ENCODE peak calls at places on chromosomes 2 and 18, in six cellular contexts. V is ELF-1; M is pons; E is cardiac muscle cell; B is astrocyte of the spinal cord; J is stimulated activated CD4-positive, alpha-beta T cell treated with anti-CD3 and anti-CD28 coated beads, Interleukin-2, amount 100 ng/mL, for 48 hours. Q is an unnamed sample.

GRCh38 chr2:29115797-29116781 is 874 bp downstream of the CLIP4 start:
- DNase-seq in V (no peak), M (peak), E (peak), B (peak), J (peak), Q (peak)

GRCh38 chr2:208406474-208407451 is at the start of gene PTH2R:
- DNase-seq in V (peak), M (no peak), E (peak), B (no peak), J (no peak), Q (no peak)

GRCh38 chr18:57998461-57998860 is 45.6 kb upstream of the NEDD4L start:
- DNase-seq in V (no peak), M (no peak), E (no peak), B (no peak), J (no peak), Q (no peak)

GRCh38 chr2:174063492-174064092 is 98.4 kb upstream of the SP3 start:
- DNase-seq in V (peak), M (no peak), E (no peak), B (no peak), J (no peak), Q (no peak)

GRCh38 chr2:197514754-197515153 is 1.1 kb upstream of the MOB4 start:
- DNase-seq in V (no peak), M (no peak), E (peak), B (no peak), J (no peak), Q (no peak)

GRCh38 chr2:148541792-148542191 is 102.8 kb upstream of the EPC2 start:
- DNase-seq in V (no peak), M (no peak), E (no peak), B (no peak), J (no peak), Q (no peak)

GRCh38 chr2:42844901-42845685 is 52.7 kb upstream of the HAAO start:
- DNase-seq in V (no peak), M (no peak), E (no peak), B (no peak), J (no peak), Q (no peak)

GRCh38 chr18:22020127-22020866 is 149.1 kb upstream of the GATA6 start:
- DNase-seq in V (peak), M (no peak), E (peak), B (no peak), J (no peak), Q (no peak)

GRCh38 chr18:25827961-25828561 is 262.4 kb downstream of the SS18 start:
- DNase-seq in V (peak), M (no peak), E (no peak), B (peak), J (no peak), Q (no peak)

GRCh38 chr2:120771556-120772208 is 36.0 kb downstream of the GLI2 start:
- DNase-seq in V (peak), M (no peak), E (no peak), B (peak), J (no peak), Q (no peak)

GRCh38 chr2:238130696-238131628 is 7.5 kb upstream of the KLHL30 start:
- DNase-seq in V (no peak), M (no peak), E (no peak), B (no peak), J (no peak), Q (no peak)

GRCh38 chr18:79625195-79625923 is 54.2 kb upstream of the CTDP1 start:
- DNase-seq in V (no peak), M (peak), E (no peak), B (no peak), J (no peak), Q (no peak)

Q was measured in stimulated activated effector memory CD8-positive, alpha-beta T cell treated with anti-CD3 and anti-CD28 coated beads, Interleukin-12 subunit alpha, Interleukin-12 subunit beta, amount 100 ng/mL, for 72 hours.